ENCODE peak calls at places on chromosomes 6 and 20, in four cellular contexts. E, X, Y and G are unnamed samples.

GRCh38 chr6:55694148-55694547 is 115.2 kb upstream of the HMGCLL1 start:
- DNase-seq in E (no peak), X (no peak), Y (no peak), G (no peak)

GRCh38 chr6:135451617-135452190 is 45.8 kb downstream of the AHI1 start:
- DNase-seq in E (peak; percentile 32), X (peak; percentile 47), Y (no peak), G (peak; percentile 32)

GRCh38 chr6:28980797-28981390 is 24.2 kb downstream of the ZNF311 start:
- DNase-seq in E (peak; percentile 100), X (peak; percentile 98), Y (peak; percentile 11), G (peak; percentile 78)

GRCh38 chr20:13904766-13905165 is 85.6 kb downstream of the SEL1L2 start:
- DNase-seq in E (no peak), X (no peak), Y (no peak), G (no peak)

GRCh38 chr20:62961310-62961783 is 8.8 kb downstream of the SLC17A9 start:
- DNase-seq in E (no peak), X (no peak), Y (no peak), G (no peak)

GRCh38 chr6:170206317-170206621 is 84.6 kb downstream of the DLL1 start:
- DNase-seq in E (no peak), X (no peak), Y (no peak), G (no peak)

GRCh38 chr20:32456869-32457421 is 98.8 kb downstream of the ASXL1 start:
- DNase-seq in E (no peak), X (no peak), Y (no peak), G (peak; percentile 70)

GRCh38 chr6:160386869-160387518 is 38.8 kb downstream of the SLC22A3 start:
- DNase-seq in E (no peak), X (no peak), Y (no peak), G (peak; percentile 82)

GRCh38 chr6:71268710-71269437 is 19.7 kb upstream of the OGFRL1 start:
- DNase-seq in E (no peak), X (no peak), Y (peak; percentile 51), G (no peak)

GRCh38 chr20:35636095-35636494 is 20.5 kb downstream of the SPAG4 start:
- DNase-seq in E (peak; percentile 65), X (no peak), Y (no peak), G (no peak)

GRCh38 chr6:102039450-102039849 is 645.9 kb downstream of the GRIK2 start:
- DNase-seq in E (no peak), X (no peak), Y (no peak), G (no peak)

GRCh38 chr6:110878751-110879539 is 4.4 kb downstream of the AMD1 start:
- DNase-seq in E (no peak), X (peak; percentile 67), Y (no peak), G (peak; percentile 38)

GRCh38 chr6:44606506-44606905 is 219.0 kb downstream of the CDC5L start:
- DNase-seq in E (no peak), X (peak; percentile 8), Y (no peak), G (no peak)

GRCh38 chr20:13839421-13840092 is 54.7 kb downstream of the NDUFAF5 start:
- DNase-seq in E (no peak), X (no peak), Y (no peak), G (no peak)

GRCh38 chr20:52476074-52476751 is 284.6 kb upstream of the ZFP64 start:
- DNase-seq in E (no peak), X (no peak), Y (no peak), G (no peak)

GRCh38 chr20:51661609-51662178 is 106.5 kb downstream of the ATP9A start:
- DNase-seq in E (peak; percentile 95), X (no peak), Y (no peak), G (peak; percentile 68)

GRCh38 chr6:4603291-4603690 is 172.9 kb upstream of the CDYL start:
- DNase-seq in E (no peak), X (no peak), Y (no peak), G (no peak)

GRCh38 chr6:135321012-135321621 is 140.0 kb downstream of the MYB start:
- DNase-seq in E (no peak), X (peak; percentile 97), Y (no peak), G (no peak)

GRCh38 chr6:163334264-163334663 is 80.3 kb upstream of the QKI start:
- DNase-seq in E (no peak), X (no peak), Y (no peak), G (no peak)

GRCh38 chr6:84762941-84763396 is 1.4 kb downstream of the TBX18 start:
- DNase-seq in E (no peak), X (peak; percentile 63), Y (no peak), G (no peak)

GRCh38 chr20:57093766-57094165 is 172.7 kb downstream of the BMP7 start:
- DNase-seq in E (no peak), X (no peak), Y (no peak), G (no peak)
- TF ChIP-seq HDAC2 in E (no peak), X (no peak), Y (no peak), G (no peak)

GRCh38 chr6:6806793-6807518 is 218.4 kb downstream of the LY86 start:
- DNase-seq in E (no peak), X (peak; percentile 76), Y (no peak), G (no peak)
- TF ChIP-seq CHD4 in E (no peak), X (no peak), Y (no peak), G (no peak)

GRCh38 chr20:50312682-50313187 is 122.1 kb downstream of the CEBPB start:
- DNase-seq in E (no peak), X (no peak), Y (no peak), G (no peak)

GRCh38 chr20:50314936-50315335 is 124.3 kb downstream of the CEBPB start:
- DNase-seq in E (no peak), X (no peak), Y (no peak), G (no peak)

GRCh38 chr20:50314326-50314725 is 123.7 kb downstream of the CEBPB start:
- DNase-seq in E (no peak), X (no peak), Y (no peak), G (no peak)

GRCh38 chr20:50313223-50313820 is 122.7 kb downstream of the CEBPB start:
- DNase-seq in E (no peak), X (no peak), Y (no peak), G (peak; percentile 85)

GRCh38 chr20:50313827-50314226 is 123.2 kb downstream of the CEBPB start:
- DNase-seq in E (no peak), X (no peak), Y (no peak), G (no peak)
- H3K4me1 ChIP-seq in E (peaks cover 25% of the 10 kb centered on the region), X (peaks cover 12% of the 10 kb centered on the region), Y (no peaks in the 10 kb centered on the region), G (peaks cover 58% of the 10 kb centered on the region)

GRCh38 chr6:42110683-42111082 is 31.7 kb downstream of the C6orf132 start:
- DNase-seq in E (peak; percentile 48), X (no peak), Y (no peak), G (no peak)

GRCh38 chr6:42112351-42112750 is 30.1 kb downstream of the C6orf132 start:
- DNase-seq in E (no peak), X (no peak), Y (no peak), G (no peak)

GRCh38 chr6:42118162-42119001 is 24.0 kb downstream of the C6orf132 start:
- DNase-seq in E (peak; percentile 83), X (no peak), Y (no peak), G (peak; percentile 48)

GRCh38 chr6:42117843-42118161 is 24.6 kb downstream of the C6orf132 start:
- DNase-seq in E (no peak), X (no peak), Y (no peak), G (no peak)

GRCh38 chr6:42113929-42114636 is 28.3 kb downstream of the C6orf132 start:
- DNase-seq in E (peak; percentile 33), X (no peak), Y (no peak), G (peak; percentile 48)
- TF ChIP-seq HDAC2 in E (no peak), X (no peak), Y (no peak), G (no peak)

DNA sequence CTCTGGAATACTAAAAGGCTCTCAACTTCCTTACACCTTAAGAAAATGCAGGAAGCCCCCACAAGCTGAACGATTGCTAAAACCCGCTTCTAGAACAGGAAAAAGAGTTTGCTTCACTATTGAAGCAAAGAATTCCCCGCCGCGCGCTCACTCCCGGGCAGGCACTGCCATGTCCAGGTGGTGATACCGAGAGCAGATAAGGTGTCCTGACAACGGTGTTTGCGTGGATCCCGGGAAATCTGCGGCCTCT is 1.1 kb downstream of the RRAGD start:
- DNase-seq in E (no peak), X (no peak), Y (no peak), G (no peak)
- TF ChIP-seq CHD4 in E (no peak), X (no peak), Y (no peak), G (no peak)

GRCh38 chr20:17925300-17925939 is 43.2 kb downstream of the SNX5 start:
- DNase-seq in E (no peak), X (peak; percentile 86), Y (no peak), G (no peak)
- H3K4me1 ChIP-seq in E (peaks cover 32% of the 10 kb centered on the region), X (peaks cover 14% of the 10 kb centered on the region), Y (no peaks in the 10 kb centered on the region), G (no peaks in the 10 kb centered on the region)

DNA sequence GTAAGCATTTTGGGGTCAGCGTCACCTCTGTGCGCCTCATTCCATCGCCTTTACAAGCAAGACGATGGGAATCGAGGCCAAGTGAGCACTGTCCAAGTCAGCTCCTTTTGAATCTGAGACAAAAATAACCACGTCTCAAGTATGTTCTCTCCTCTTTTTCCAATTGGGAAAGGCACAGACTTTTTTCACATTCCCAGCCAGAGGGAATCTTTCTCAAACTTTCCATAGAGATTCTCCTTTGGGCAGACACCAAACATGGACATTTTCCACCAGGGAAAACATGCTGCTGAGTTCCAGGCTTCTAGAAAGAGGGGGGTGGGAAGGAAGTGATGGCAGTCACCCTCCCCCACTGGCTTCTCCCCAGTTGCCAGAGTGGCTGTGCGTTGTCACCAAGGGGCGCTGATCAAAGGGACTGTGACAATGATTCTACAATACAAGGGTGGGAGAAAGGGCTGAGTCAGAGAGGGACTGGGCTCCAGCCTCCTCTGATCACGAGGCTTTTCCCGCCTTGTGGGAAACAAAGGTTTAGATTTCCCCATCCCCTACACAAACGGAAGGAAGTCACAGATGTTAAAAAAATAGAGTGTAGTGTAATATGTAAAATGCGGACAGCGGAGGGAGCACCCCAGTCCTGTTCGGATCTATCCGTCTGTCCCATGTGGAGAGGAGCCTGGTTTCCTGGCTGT is 281.9 kb upstream of the RNF24 start:
- DNase-seq in E (peak; percentile 43), X (peak; percentile 1), Y (no peak), G (no peak)
- TF ChIP-seq HDAC2 in E (no peak), X (no peak), Y (no peak), G (no peak)

GRCh38 chr6:123804771-123805540 is 1.3 kb downstream of the NKAIN2 start:
- DNase-seq in E (no peak), X (no peak), Y (no peak), G (no peak)
- TF ChIP-seq CHD4 in E (no peak), X (no peak), Y (no peak), G (no peak)

DNA sequence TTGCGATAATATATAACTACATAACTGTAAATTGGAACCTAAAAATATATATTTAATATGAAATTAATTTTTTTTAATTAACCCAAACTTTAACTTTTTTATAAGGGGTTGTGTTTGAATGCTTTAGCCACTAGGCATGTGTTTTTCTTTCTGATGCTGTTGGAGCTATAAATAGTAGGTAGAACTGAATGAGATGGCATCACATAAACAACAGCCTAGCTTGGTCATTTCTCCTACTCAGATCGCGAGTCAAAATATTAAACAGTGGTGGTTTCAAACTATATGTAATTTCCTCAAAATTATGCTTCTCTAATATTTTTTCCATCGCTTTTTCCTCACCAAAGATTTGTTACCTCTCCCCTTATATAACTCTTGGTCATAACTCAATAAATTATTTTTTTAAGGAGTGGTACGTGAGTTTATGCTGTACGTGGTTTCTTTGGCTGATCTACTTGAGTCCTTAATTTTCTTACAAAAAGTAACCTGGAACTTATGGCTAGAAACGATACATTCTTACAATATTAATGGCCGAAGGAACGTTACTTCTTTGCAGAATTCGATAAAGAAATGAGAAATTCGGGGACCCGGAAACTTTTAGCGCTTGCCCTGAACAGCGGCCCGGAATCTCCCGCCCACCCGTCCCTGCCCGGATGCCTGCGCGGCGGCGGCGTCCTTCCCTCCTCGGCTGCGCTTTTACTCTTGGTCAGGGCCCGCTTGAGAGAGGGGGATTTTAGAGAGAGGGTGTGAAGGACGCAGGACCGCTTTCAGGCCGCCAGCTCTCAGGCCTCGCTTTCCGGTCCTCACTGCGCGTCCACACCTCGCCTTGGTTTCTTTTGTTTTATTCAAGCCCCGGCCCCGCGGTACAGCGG is 243.5 kb downstream of the ARID1B start:
- DNase-seq in E (peak; percentile 51), X (peak; percentile 78), Y (no peak), G (peak; percentile 57)
- H3K4me1 ChIP-seq in E (peaks cover 28% of the 10 kb centered on the region), X (peaks cover 25% of the 10 kb centered on the region), Y (peaks cover 35% of the 10 kb centered on the region), G (peaks cover 16% of the 10 kb centered on the region)